ENCODE peak calls at places on chromosomes 6 and 20, in six cellular contexts. One of them, this sample, is unnamed.

GRCh38 chr6:32627831-32628230 is 9.4 kb upstream of the HLA-DQA1 start:
- DNase-seq in ovary: peak; percentile 15
- DNase-seq in left ventricle myocardium inferior: peak; percentile 19
- DNase-seq in Peyer's patch: peak; percentile 85
- DNase-seq in right cardiac atrium: peak; percentile 58
- DNase-seq in IMR-90: peak; percentile 43
- DNase-seq in this sample: no peak

GRCh38 chr6:127069659-127070279 is 48.7 kb upstream of the RSPO3 start:
- DNase-seq in left ventricle myocardium inferior: no peak
- DNase-seq in ovary: no peak
- DNase-seq in right cardiac atrium: no peak
- DNase-seq in IMR-90: peak; percentile 45
- DNase-seq in Peyer's patch: no peak
- DNase-seq in this sample: no peak

GRCh38 chr20:11274137-11274536 is 600.3 kb upstream of the JAG1 start:
- DNase-seq in right cardiac atrium: peak; percentile 53
- DNase-seq in IMR-90: peak; percentile 79
- DNase-seq in Peyer's patch: no peak
- DNase-seq in ovary: no peak
- DNase-seq in left ventricle myocardium inferior: no peak
- DNase-seq in this sample: peak; percentile 34

GRCh38 chr6:30612687-30613248 is 4.3 kb downstream of the PPP1R10 start:
- DNase-seq in ovary: no peak
- DNase-seq in left ventricle myocardium inferior: no peak
- DNase-seq in Peyer's patch: no peak
- DNase-seq in IMR-90: peak; percentile 58
- DNase-seq in right cardiac atrium: no peak
- DNase-seq in this sample: no peak

GRCh38 chr6:16602035-16602434 is 159.2 kb downstream of the ATXN1 start:
- DNase-seq in left ventricle myocardium inferior: no peak
- DNase-seq in right cardiac atrium: no peak
- DNase-seq in Peyer's patch: no peak
- DNase-seq in IMR-90: no peak
- DNase-seq in ovary: no peak
- DNase-seq in this sample: no peak

GRCh38 chr20:16107172-16107870 is 465.9 kb downstream of the KIF16B start:
- DNase-seq in ovary: no peak
- DNase-seq in right cardiac atrium: peak; percentile 48
- DNase-seq in IMR-90: no peak
- DNase-seq in Peyer's patch: no peak
- DNase-seq in left ventricle myocardium inferior: no peak
- DNase-seq in this sample: no peak

GRCh38 chr6:42598300-42598699 is 34.5 kb downstream of the UBR2 start:
- DNase-seq in IMR-90: no peak
- DNase-seq in right cardiac atrium: no peak
- DNase-seq in Peyer's patch: no peak
- DNase-seq in ovary: no peak
- DNase-seq in left ventricle myocardium inferior: no peak
- DNase-seq in this sample: no peak

GRCh38 chr6:170139531-170139930 is 151.3 kb downstream of the DLL1 start:
- DNase-seq in right cardiac atrium: peak; percentile 20
- DNase-seq in IMR-90: no peak
- DNase-seq in left ventricle myocardium inferior: no peak
- DNase-seq in ovary: no peak
- DNase-seq in Peyer's patch: no peak
- DNase-seq in this sample: no peak

GRCh38 chr20:24722586-24722985 is 226.5 kb upstream of the CST7 start:
- DNase-seq in ovary: no peak
- DNase-seq in Peyer's patch: no peak
- DNase-seq in right cardiac atrium: no peak
- DNase-seq in left ventricle myocardium inferior: no peak
- DNase-seq in IMR-90: no peak
- DNase-seq in this sample: no peak

GRCh38 chr6:21967282-21967681 is 329.6 kb downstream of the PRL start:
- DNase-seq in ovary: no peak
- DNase-seq in left ventricle myocardium inferior: no peak
- DNase-seq in Peyer's patch: no peak
- DNase-seq in right cardiac atrium: peak; percentile 57
- DNase-seq in IMR-90: no peak
- DNase-seq in this sample: no peak

GRCh38 chr20:18057994-18058349 is 256 bp upstream of the OVOL2 start:
- DNase-seq in IMR-90: no peak
- DNase-seq in Peyer's patch: no peak
- DNase-seq in right cardiac atrium: no peak
- DNase-seq in ovary: no peak
- DNase-seq in left ventricle myocardium inferior: no peak
- DNase-seq in this sample: no peak

GRCh38 chr6:167397712-167398111 is 72.8 kb downstream of the TTLL2 start:
- DNase-seq in IMR-90: no peak
- DNase-seq in Peyer's patch: no peak
- DNase-seq in right cardiac atrium: no peak
- DNase-seq in left ventricle myocardium inferior: no peak
- DNase-seq in ovary: no peak
- DNase-seq in this sample: no peak

GRCh38 chr6:14664616-14665315 is 547.2 kb downstream of the CD83 start:
- DNase-seq in left ventricle myocardium inferior: no peak
- DNase-seq in IMR-90: no peak
- DNase-seq in right cardiac atrium: no peak
- DNase-seq in Peyer's patch: peak; percentile 58
- DNase-seq in ovary: no peak
- DNase-seq in this sample: no peak

GRCh38 chr6:568954-569523 is 87.9 kb downstream of the HUS1B start:
- DNase-seq in IMR-90: no peak
- DNase-seq in ovary: no peak
- DNase-seq in right cardiac atrium: no peak
- DNase-seq in Peyer's patch: no peak
- DNase-seq in left ventricle myocardium inferior: no peak
- DNase-seq in this sample: no peak

GRCh38 chr6:47248446-47248845 is 61.3 kb downstream of the TNFRSF21 start:
- DNase-seq in IMR-90: no peak
- DNase-seq in Peyer's patch: no peak
- DNase-seq in right cardiac atrium: no peak
- DNase-seq in ovary: no peak
- DNase-seq in left ventricle myocardium inferior: no peak
- DNase-seq in this sample: no peak

GRCh38 chr6:47246556-47246955 is 63.1 kb downstream of the TNFRSF21 start:
- DNase-seq in ovary: no peak
- DNase-seq in left ventricle myocardium inferior: no peak
- DNase-seq in Peyer's patch: no peak
- DNase-seq in right cardiac atrium: no peak
- DNase-seq in IMR-90: no peak
- DNase-seq in this sample: no peak

GRCh38 chr6:47247227-47247797 is 62.4 kb downstream of the TNFRSF21 start:
- DNase-seq in Peyer's patch: peak; percentile 23
- DNase-seq in right cardiac atrium: no peak
- DNase-seq in left ventricle myocardium inferior: no peak
- DNase-seq in IMR-90: no peak
- DNase-seq in ovary: no peak
- DNase-seq in this sample: no peak

GRCh38 chr6:47242483-47243386 is 67.0 kb downstream of the TNFRSF21 start:
- DNase-seq in ovary: peak; percentile 84
- DNase-seq in IMR-90: peak; percentile 90
- DNase-seq in left ventricle myocardium inferior: peak; percentile 89
- DNase-seq in right cardiac atrium: peak; percentile 94
- DNase-seq in Peyer's patch: peak; percentile 78
- DNase-seq in this sample: peak; percentile 92

DNA sequence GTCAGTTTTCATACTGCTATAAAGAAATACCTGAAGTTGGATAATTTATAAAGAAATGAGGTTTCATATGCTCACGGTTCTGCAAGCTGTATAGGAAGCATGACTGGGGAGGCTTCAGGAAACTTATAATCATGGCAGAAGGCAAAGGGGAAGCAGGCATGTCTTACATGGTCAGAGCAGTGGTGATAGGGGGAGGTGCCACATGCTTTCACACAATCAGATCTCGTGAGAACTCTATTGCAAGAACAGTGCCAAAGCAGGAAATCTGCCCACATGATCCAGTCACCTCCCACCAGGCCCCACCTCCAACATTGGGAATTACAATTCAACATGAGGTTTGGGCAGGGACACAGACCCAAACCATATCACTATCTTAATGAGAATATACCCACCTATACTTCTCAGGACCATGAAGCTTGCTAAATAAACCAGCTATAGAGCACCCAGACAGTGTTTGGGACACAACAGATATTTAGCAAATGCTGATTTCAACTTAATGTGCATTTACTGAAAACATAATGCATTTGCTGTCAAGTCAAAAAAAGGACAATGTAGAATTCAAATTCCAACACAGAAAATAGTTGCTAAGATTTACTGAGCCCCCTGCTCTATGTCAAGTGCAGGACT is 63.8 kb downstream of the TNFRSF21 start:
- DNase-seq in left ventricle myocardium inferior: no peak
- DNase-seq in right cardiac atrium: no peak
- DNase-seq in Peyer's patch: no peak
- DNase-seq in IMR-90: no peak
- DNase-seq in ovary: no peak
- DNase-seq in this sample: no peak
- H3K4me1 ChIP-seq in left ventricle myocardium inferior: peaks cover 54% of the 10 kb centered on the region
- H3K4me1 ChIP-seq in right cardiac atrium: peaks cover 2% of the 10 kb centered on the region
- H3K4me1 ChIP-seq in Peyer's patch: no peaks in the 10 kb centered on the region
- H3K4me1 ChIP-seq in IMR-90: peaks cover 3% of the 10 kb centered on the region
- H3K4me1 ChIP-seq in ovary: peaks cover 4% of the 10 kb centered on the region
- H3K4me1 ChIP-seq in this sample: peaks cover 9% of the 10 kb centered on the region

GRCh38 chr6:111565316-111566221 is 40.1 kb downstream of the TRAF3IP2 start:
- DNase-seq in ovary: no peak
- DNase-seq in Peyer's patch: no peak
- DNase-seq in left ventricle myocardium inferior: no peak
- DNase-seq in IMR-90: no peak
- DNase-seq in right cardiac atrium: no peak
- DNase-seq in this sample: no peak

GRCh38 chr6:111563581-111563980 is 42.1 kb downstream of the TRAF3IP2 start:
- DNase-seq in ovary: no peak
- DNase-seq in left ventricle myocardium inferior: no peak
- DNase-seq in IMR-90: no peak
- DNase-seq in right cardiac atrium: no peak
- DNase-seq in Peyer's patch: no peak
- DNase-seq in this sample: no peak

GRCh38 chr6:111566222-111566717 is 39.4 kb downstream of the TRAF3IP2 start:
- DNase-seq in Peyer's patch: no peak
- DNase-seq in IMR-90: peak; percentile 44
- DNase-seq in left ventricle myocardium inferior: no peak
- DNase-seq in right cardiac atrium: no peak
- DNase-seq in ovary: no peak
- DNase-seq in this sample: no peak

GRCh38 chr6:111562271-111562670 is 43.4 kb downstream of the TRAF3IP2 start:
- DNase-seq in right cardiac atrium: no peak
- DNase-seq in IMR-90: no peak
- DNase-seq in Peyer's patch: no peak
- DNase-seq in ovary: no peak
- DNase-seq in left ventricle myocardium inferior: no peak
- DNase-seq in this sample: no peak

GRCh38 chr6:111564482-111564945 is 41.2 kb downstream of the TRAF3IP2 start:
- DNase-seq in left ventricle myocardium inferior: peak; percentile 57
- DNase-seq in ovary: no peak
- DNase-seq in IMR-90: peak; percentile 74
- DNase-seq in Peyer's patch: no peak
- DNase-seq in right cardiac atrium: peak; percentile 81
- DNase-seq in this sample: no peak
- H3K4me1 ChIP-seq in left ventricle myocardium inferior: peaks cover 78% of the 10 kb centered on the region
- H3K4me1 ChIP-seq in ovary: peaks cover 13% of the 10 kb centered on the region
- H3K4me1 ChIP-seq in IMR-90: peaks cover 28% of the 10 kb centered on the region
- H3K4me1 ChIP-seq in Peyer's patch: no peaks in the 10 kb centered on the region
- H3K4me1 ChIP-seq in right cardiac atrium: peaks cover 30% of the 10 kb centered on the region
- H3K4me1 ChIP-seq in this sample: no peaks in the 10 kb centered on the region

GRCh38 chr20:57620999-57621398 is 773 bp upstream of the ZBP1 start:
- DNase-seq in right cardiac atrium: no peak
- DNase-seq in left ventricle myocardium inferior: no peak
- DNase-seq in Peyer's patch: peak; percentile 71
- DNase-seq in ovary: no peak
- DNase-seq in IMR-90: no peak
- DNase-seq in this sample: peak; percentile 26
- H3K4me1 ChIP-seq in right cardiac atrium: no peaks in the 10 kb centered on the region
- H3K4me1 ChIP-seq in left ventricle myocardium inferior: peaks cover 10% of the 10 kb centered on the region
- H3K4me1 ChIP-seq in Peyer's patch: peaks cover 21% of the 10 kb centered on the region
- H3K4me1 ChIP-seq in ovary: no peaks in the 10 kb centered on the region
- H3K4me1 ChIP-seq in IMR-90: no peaks in the 10 kb centered on the region
- H3K4me1 ChIP-seq in this sample: no peaks in the 10 kb centered on the region

GRCh38 chr20:50276119-50277063 is 85.8 kb downstream of the CEBPB start:
- DNase-seq in IMR-90: no peak
- DNase-seq in right cardiac atrium: peak; percentile 61
- DNase-seq in ovary: peak; percentile 20
- DNase-seq in Peyer's patch: no peak
- DNase-seq in left ventricle myocardium inferior: no peak
- DNase-seq in this sample: no peak

GRCh38 chr20:50278377-50278683 is 87.7 kb downstream of the CEBPB start:
- DNase-seq in Peyer's patch: no peak
- DNase-seq in left ventricle myocardium inferior: no peak
- DNase-seq in right cardiac atrium: no peak
- DNase-seq in ovary: peak; percentile 34
- DNase-seq in IMR-90: no peak
- DNase-seq in this sample: no peak

GRCh38 chr20:50277064-50277415 is 86.4 kb downstream of the CEBPB start:
- DNase-seq in ovary: no peak
- DNase-seq in left ventricle myocardium inferior: no peak
- DNase-seq in right cardiac atrium: no peak
- DNase-seq in Peyer's patch: no peak
- DNase-seq in IMR-90: no peak
- DNase-seq in this sample: no peak

GRCh38 chr20:50278684-50279531 is 88.3 kb downstream of the CEBPB start:
- DNase-seq in right cardiac atrium: peak; percentile 94
- DNase-seq in left ventricle myocardium inferior: peak; percentile 85
- DNase-seq in Peyer's patch: peak; percentile 29
- DNase-seq in IMR-90: no peak
- DNase-seq in ovary: no peak
- DNase-seq in this sample: peak; percentile 73

GRCh38 chr20:50277460-50278376 is 87.1 kb downstream of the CEBPB start:
- DNase-seq in ovary: no peak
- DNase-seq in left ventricle myocardium inferior: no peak
- DNase-seq in right cardiac atrium: no peak
- DNase-seq in Peyer's patch: no peak
- DNase-seq in IMR-90: no peak
- DNase-seq in this sample: no peak
- H3K4me1 ChIP-seq in ovary: peaks cover 2% of the 10 kb centered on the region
- H3K4me1 ChIP-seq in left ventricle myocardium inferior: peaks cover 32% of the 10 kb centered on the region
- H3K4me1 ChIP-seq in right cardiac atrium: peaks cover 6% of the 10 kb centered on the region
- H3K4me1 ChIP-seq in Peyer's patch: no peaks in the 10 kb centered on the region
- H3K4me1 ChIP-seq in IMR-90: no peaks in the 10 kb centered on the region
- H3K4me1 ChIP-seq in this sample: no peaks in the 10 kb centered on the region